ENCODE peak calls at places on chromosomes 1 and 21, in five cellular contexts. F is cardiac muscle cell, S is AG04449, K is uterus, N is transverse colon. V is an unnamed sample.
A peak's percentile ranks its signal among the peaks of the same experiment; 100 is the strongest.

GRCh38 chr1:216388558-216388957 is 34.7 kb downstream of the USH2A start:
- DNase-seq in F (no peak), S (no peak), K (no peak), N (no peak), V (no peak)

GRCh38 chr1:245500546-245500945 is 345.8 kb downstream of the KIF26B start:
- DNase-seq in F (peak; percentile 73), S (peak; percentile 51), K (no peak), N (no peak), V (peak; percentile 66)

GRCh38 chr1:52970149-52970548 is 43.1 kb downstream of the SCP2 start:
- DNase-seq in F (peak; percentile 55), S (no peak), K (no peak), N (no peak), V (peak; percentile 0)

GRCh38 chr1:229093546-229094336 is 177.2 kb upstream of the RAB4A start:
- DNase-seq in F (no peak), S (no peak), K (no peak), N (peak; percentile 66), V (no peak)

GRCh38 chr1:109499661-109500536 is 6.0 kb downstream of the CYB561D1 start:
- DNase-seq in F (peak; percentile 42), S (no peak), K (no peak), N (peak; percentile 83), V (no peak)

GRCh38 chr1:35505911-35506798 is 51.0 kb downstream of the KIAA0319L start:
- DNase-seq in F (peak; percentile 81), S (peak; percentile 69), K (no peak), N (peak; percentile 14), V (peak; percentile 93)

GRCh38 chr21:15141236-15141970 is 76.6 kb upstream of the NRIP1 start:
- DNase-seq in F (no peak), S (no peak), K (no peak), N (peak; percentile 57), V (no peak)

GRCh38 chr1:63857478-63857877 is 83.7 kb downstream of the ROR1 start:
- DNase-seq in F (no peak), S (no peak), K (no peak), N (no peak), V (no peak)

GRCh38 chr1:229842302-229843255 is 216.5 kb downstream of the URB2 start:
- DNase-seq in F (no peak), S (no peak), K (no peak), N (no peak), V (no peak)

GRCh38 chr1:212452323-212453155 is 19.8 kb downstream of the NENF start:
- DNase-seq in F (peak; percentile 82), S (no peak), K (peak; percentile 72), N (no peak), V (peak; percentile 47)

GRCh38 chr1:237126180-237126579 is 84.2 kb downstream of the RYR2 start:
- DNase-seq in F (no peak), S (no peak), K (no peak), N (no peak), V (no peak)

GRCh38 chr1:58204284-58204683 is 342.2 kb downstream of the OMA1 start:
- DNase-seq in F (no peak), S (no peak), K (no peak), N (no peak), V (no peak)

GRCh38 chr1:66247415-66248208 is 286.3 kb upstream of the SGIP1 start:
- DNase-seq in F (no peak), S (no peak), K (no peak), N (no peak), V (no peak)

GRCh38 chr1:38140025-38140487 is 93.5 kb upstream of the POU3F1 start:
- DNase-seq in F (no peak), S (no peak), K (no peak), N (no peak), V (no peak)

GRCh38 chr1:109113787-109114568 is at the start of gene ELAPOR1:
- DNase-seq in F (peak; percentile 47), S (no peak), K (peak; percentile 46), N (peak; percentile 78), V (no peak)

GRCh38 chr1:231857609-231858008 is 231.0 kb downstream of the DISC1 start:
- DNase-seq in F (no peak), S (no peak), K (no peak), N (no peak), V (no peak)

GRCh38 chr1:183000563-183000962 is 22.7 kb upstream of the LAMC1 start:
- DNase-seq in F (peak; percentile 61), S (no peak), K (no peak), N (no peak), V (no peak)

GRCh38 chr1:98049370-98050115 is 128.7 kb upstream of the DPYD start:
- DNase-seq in F (peak; percentile 34), S (no peak), K (no peak), N (no peak), V (no peak)

GRCh38 chr1:229664133-229664689 is 38.2 kb downstream of the URB2 start:
- DNase-seq in F (peak; percentile 64), S (no peak), K (no peak), N (peak; percentile 33), V (no peak)

GRCh38 chr1:81298321-81298720 is 502.4 kb upstream of the ADGRL2 start:
- DNase-seq in F (peak; percentile 31), S (no peak), K (no peak), N (no peak), V (no peak)

GRCh38 chr1:14922942-14923341 is 230.6 kb upstream of the TMEM51 start:
- DNase-seq in F (no peak), S (no peak), K (no peak), N (no peak), V (no peak)

GRCh38 chr1:114093624-114094302 is 59.9 kb downstream of the SYT6 start:
- DNase-seq in F (peak; percentile 30), S (no peak), K (no peak), N (no peak), V (no peak)

GRCh38 chr21:38376235-38376634 is 119.4 kb downstream of the KCNJ15 start:
- DNase-seq in F (no peak), S (no peak), K (no peak), N (no peak), V (no peak)

GRCh38 chr1:59767119-59767518 is 47.6 kb upstream of the HOOK1 start:
- DNase-seq in F (peak; percentile 56), S (no peak), K (no peak), N (no peak), V (no peak)

GRCh38 chr1:201877877-201878339 is 10.8 kb upstream of the SHISA4 start:
- DNase-seq in F (peak; percentile 66), S (no peak), K (peak; percentile 40), N (no peak), V (no peak)

GRCh38 chr21:28227881-28228623 is 764.6 kb downstream of the LTN1 start:
- DNase-seq in F (no peak), S (no peak), K (no peak), N (no peak), V (no peak)

GRCh38 chr21:37281579-37281978 is 14.4 kb upstream of the VPS26C start:
- DNase-seq in F (no peak), S (no peak), K (no peak), N (no peak), V (no peak)

GRCh38 chr1:182428043-182428442 is 21.9 kb upstream of the RGSL1 start:
- DNase-seq in F (no peak), S (no peak), K (no peak), N (no peak), V (no peak)

GRCh38 chr1:24952413-24952841 is 22.4 kb upstream of the RUNX3 start:
- DNase-seq in F (no peak), S (no peak), K (no peak), N (no peak), V (no peak)
- TF ChIP-seq CTCF in F (no peak), S (no peak), K (no peak), N (no peak), V (no peak)

GRCh38 chr1:22208265-22208972 is 65.5 kb upstream of the WNT4 start:
- DNase-seq in F (no peak), S (no peak), K (no peak), N (no peak), V (no peak)
- TF ChIP-seq CTCF in F (no peak), S (no peak), K (no peak), N (no peak), V (peak; percentile 6)

GRCh38 chr1:4655674-4656532 is 1.5 kb downstream of the AJAP1 start:
- DNase-seq in F (peak; percentile 35), S (no peak), K (peak; percentile 47), N (peak; percentile 18), V (no peak)
- TF ChIP-seq CTCF in F (peak; percentile 33), S (peak; percentile 49), K (peak; percentile 34), N (peak; percentile 17), V (peak; percentile 5)

DNA sequence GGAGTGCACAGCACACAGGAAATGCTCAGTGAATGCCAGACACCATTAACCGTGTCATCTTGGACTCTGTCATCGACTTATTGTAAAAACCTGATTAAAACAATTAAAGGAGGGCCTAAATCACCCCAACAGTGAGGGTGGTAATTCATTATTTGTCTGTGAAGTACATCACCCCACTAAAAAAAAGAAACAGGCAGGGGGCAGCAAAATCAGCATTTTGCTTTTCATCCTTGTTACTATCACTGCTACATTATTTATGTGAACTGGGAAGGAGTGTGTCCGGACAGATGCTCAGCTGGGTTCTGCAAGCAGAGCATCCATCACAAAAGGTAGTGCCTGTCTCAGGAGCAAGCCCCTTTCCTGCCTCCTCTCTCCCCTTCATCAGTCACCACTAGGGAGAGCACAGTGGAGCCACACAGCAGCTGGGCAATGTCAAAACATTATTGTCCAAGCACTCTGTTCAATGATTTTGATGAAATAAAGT is 98.5 kb downstream of the RERE start:
- DNase-seq in F (no peak), S (no peak), K (no peak), N (no peak), V (no peak)
- TF ChIP-seq CTCF in F (peak; percentile 46), S (no peak), K (peak; percentile 34), N (peak; percentile 10), V (peak; percentile 33)

DNA sequence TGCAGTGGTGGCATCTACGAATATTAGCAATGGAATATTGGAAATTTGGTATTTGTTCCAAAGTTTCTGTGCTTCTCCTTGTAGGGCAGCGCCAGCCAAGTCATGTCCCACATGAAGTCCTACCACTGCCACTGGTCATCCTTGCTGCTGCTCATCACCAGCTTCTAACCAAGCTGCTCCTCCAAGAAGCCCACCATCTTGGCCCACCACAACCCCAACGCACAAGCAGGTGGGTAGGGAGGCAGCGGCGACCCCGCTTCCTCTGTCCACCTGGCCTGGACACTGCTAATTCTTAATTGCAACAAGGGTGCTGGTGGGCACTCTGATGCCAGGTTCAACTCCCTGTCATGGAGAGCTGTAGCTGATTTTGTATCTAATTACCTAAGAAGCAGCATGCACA is 291.2 kb upstream of the LYPLAL1 start:
- DNase-seq in F (no peak), S (no peak), K (no peak), N (no peak), V (no peak)
- TF ChIP-seq CTCF in F (no peak), S (no peak), K (no peak), N (no peak), V (no peak)

V was measured in AG09319.